ENCODE peak calls at places on chromosomes 4 and X, in five cellular contexts. One of them, this sample, is unnamed.
A peak's percentile ranks its signal among the peaks of the same experiment; 100 is the strongest.

GRCh38 chr4:1058198-1058996 is 47.0 kb downstream of the FGFRL1 start:
- DNase-seq in nephron progenitor cell: no peak
- DNase-seq in kidney epithelial cell: no peak
- DNase-seq in stimulated activated CD8-positive, alpha-beta memory T cell treated with anti-CD3 and anti-CD28 coated beads, Interleukin-15, amount 100 ng/mL, for 1 hour: no peak
- DNase-seq in NCI-H2107: no peak
- DNase-seq in this sample: no peak

GRCh38 chr4:21790437-21791029 is 158.0 kb downstream of the KCNIP4 start:
- DNase-seq in stimulated activated CD8-positive, alpha-beta memory T cell treated with anti-CD3 and anti-CD28 coated beads, Interleukin-15, amount 100 ng/mL, for 1 hour: no peak
- DNase-seq in NCI-H2107: peak; percentile 1
- DNase-seq in kidney epithelial cell: no peak
- DNase-seq in nephron progenitor cell: no peak
- DNase-seq in this sample: no peak

GRCh38 chrX:151004085-151004484 is 20.9 kb downstream of the HMGB3 start:
- DNase-seq in nephron progenitor cell: no peak
- DNase-seq in kidney epithelial cell: no peak
- DNase-seq in NCI-H2107: no peak
- DNase-seq in stimulated activated CD8-positive, alpha-beta memory T cell treated with anti-CD3 and anti-CD28 coated beads, Interleukin-15, amount 100 ng/mL, for 1 hour: no peak
- DNase-seq in this sample: no peak

GRCh38 chr4:75142377-75142776 is 209.5 kb downstream of the PARM1 start:
- DNase-seq in NCI-H2107: no peak
- DNase-seq in nephron progenitor cell: no peak
- DNase-seq in stimulated activated CD8-positive, alpha-beta memory T cell treated with anti-CD3 and anti-CD28 coated beads, Interleukin-15, amount 100 ng/mL, for 1 hour: no peak
- DNase-seq in kidney epithelial cell: no peak
- DNase-seq in this sample: no peak

GRCh38 chr4:177375971-177376370 is 66.3 kb downstream of the AGA start:
- DNase-seq in nephron progenitor cell: no peak
- DNase-seq in kidney epithelial cell: no peak
- DNase-seq in NCI-H2107: no peak
- DNase-seq in stimulated activated CD8-positive, alpha-beta memory T cell treated with anti-CD3 and anti-CD28 coated beads, Interleukin-15, amount 100 ng/mL, for 1 hour: no peak
- DNase-seq in this sample: no peak

GRCh38 chr4:173518419-173519102 is 11.5 kb downstream of the HAND2 start:
- DNase-seq in NCI-H2107: no peak
- DNase-seq in stimulated activated CD8-positive, alpha-beta memory T cell treated with anti-CD3 and anti-CD28 coated beads, Interleukin-15, amount 100 ng/mL, for 1 hour: no peak
- DNase-seq in kidney epithelial cell: no peak
- DNase-seq in nephron progenitor cell: peak; percentile 23
- DNase-seq in this sample: no peak

GRCh38 chr4:128820631-128821119 is 11.2 kb downstream of the JADE1 start:
- DNase-seq in NCI-H2107: no peak
- DNase-seq in nephron progenitor cell: no peak
- DNase-seq in kidney epithelial cell: no peak
- DNase-seq in stimulated activated CD8-positive, alpha-beta memory T cell treated with anti-CD3 and anti-CD28 coated beads, Interleukin-15, amount 100 ng/mL, for 1 hour: no peak
- DNase-seq in this sample: no peak

GRCh38 chrX:39133971-39134370 is 332.7 kb downstream of the MID1IP1 start:
- DNase-seq in NCI-H2107: peak; percentile 55
- DNase-seq in stimulated activated CD8-positive, alpha-beta memory T cell treated with anti-CD3 and anti-CD28 coated beads, Interleukin-15, amount 100 ng/mL, for 1 hour: no peak
- DNase-seq in kidney epithelial cell: no peak
- DNase-seq in nephron progenitor cell: no peak
- DNase-seq in this sample: no peak

GRCh38 chr4:3041192-3042142 is 32.9 kb downstream of the HTT-AS start:
- DNase-seq in NCI-H2107: no peak
- DNase-seq in stimulated activated CD8-positive, alpha-beta memory T cell treated with anti-CD3 and anti-CD28 coated beads, Interleukin-15, amount 100 ng/mL, for 1 hour: no peak
- DNase-seq in nephron progenitor cell: no peak
- DNase-seq in kidney epithelial cell: no peak
- DNase-seq in this sample: no peak

GRCh38 chr4:53702334-53703266 is 111.3 kb upstream of the LNX1 start:
- DNase-seq in stimulated activated CD8-positive, alpha-beta memory T cell treated with anti-CD3 and anti-CD28 coated beads, Interleukin-15, amount 100 ng/mL, for 1 hour: no peak
- DNase-seq in nephron progenitor cell: peak; percentile 47
- DNase-seq in kidney epithelial cell: peak; percentile 26
- DNase-seq in NCI-H2107: peak; percentile 28
- DNase-seq in this sample: peak; percentile 14

GRCh38 chr4:109091754-109092409 is 210.6 kb downstream of the COL25A1 start:
- DNase-seq in nephron progenitor cell: no peak
- DNase-seq in kidney epithelial cell: no peak
- DNase-seq in stimulated activated CD8-positive, alpha-beta memory T cell treated with anti-CD3 and anti-CD28 coated beads, Interleukin-15, amount 100 ng/mL, for 1 hour: no peak
- DNase-seq in NCI-H2107: no peak
- DNase-seq in this sample: no peak

GRCh38 chr4:27366424-27366823 is 505.8 kb downstream of the STIM2 start:
- DNase-seq in kidney epithelial cell: no peak
- DNase-seq in nephron progenitor cell: no peak
- DNase-seq in stimulated activated CD8-positive, alpha-beta memory T cell treated with anti-CD3 and anti-CD28 coated beads, Interleukin-15, amount 100 ng/mL, for 1 hour: no peak
- DNase-seq in NCI-H2107: no peak
- DNase-seq in this sample: no peak

This sample was measured in NCI-H187 treated with DMSO at 0.1 percent for 48 hours.